ENCODE peak calls at places on chromosomes 1 and 21, in four cellular contexts. L is Peyer's patch, A is heart left ventricle, S is stomach. C is an unnamed sample.

GRCh38 chr1:113929750-113930498 is 800 bp downstream of the HIPK1 start:
- DNase-seq in L (peak; percentile 70), S (peak; percentile 63), A (peak; percentile 75), C (peak; percentile 48)

GRCh38 chr1:222416001-222416791 is 131.7 kb downstream of the HHIPL2 start:
- DNase-seq in A (no peak), S (no peak), L (no peak), C (no peak)

GRCh38 chr1:32525053-32525452 is 14.2 kb upstream of the ZBTB8A start:
- DNase-seq in A (no peak), L (no peak), S (no peak), C (no peak)

GRCh38 chr21:37758997-37759396 is 157.3 kb downstream of the KCNJ6 start:
- DNase-seq in A (peak; percentile 60), S (peak; percentile 51), L (peak; percentile 52), C (peak; percentile 30)

GRCh38 chr1:96968582-96969378 is 247.2 kb downstream of the PTBP2 start:
- DNase-seq in S (no peak), A (no peak), L (no peak), C (no peak)

GRCh38 chr1:224486801-224487583 is 52.4 kb upstream of the WDR26 start:
- DNase-seq in A (no peak), L (no peak), S (no peak), C (no peak)

GRCh38 chr1:248324468-248324867 is at the start of gene OR2M7:
- DNase-seq in L (no peak), A (no peak), S (no peak), C (no peak)

GRCh38 chr1:219784660-219785391 is 143.5 kb downstream of the SLC30A10 start:
- DNase-seq in L (no peak), A (no peak), S (no peak), C (no peak)

GRCh38 chr1:93715529-93716126 is 34.0 kb upstream of the BCAR3 start:
- DNase-seq in S (no peak), L (no peak), A (no peak), C (no peak)

GRCh38 chr1:43512681-43513080 is 18.0 kb upstream of the PTPRF start:
- DNase-seq in A (no peak), L (peak; percentile 7), S (no peak), C (no peak)

GRCh38 chr1:93874025-93874651 is 4.9 kb downstream of the DNTTIP2 start:
- DNase-seq in S (no peak), L (no peak), A (no peak), C (no peak)

GRCh38 chr1:109671067-109671466 is 3.2 kb downstream of the GSTM2 start:
- DNase-seq in S (no peak), L (no peak), A (no peak), C (no peak)

GRCh38 chr21:27802816-27803475 is 836.1 kb upstream of the ADAMTS5 start:
- DNase-seq in A (no peak), L (peak; percentile 60), S (peak; percentile 44), C (no peak)

GRCh38 chr1:75795703-75796193 is 934 bp upstream of the MSH4 start:
- DNase-seq in L (no peak), S (no peak), A (no peak), C (no peak)

GRCh38 chr21:41663805-41664788 is 102.8 kb downstream of the RIPK4 start:
- DNase-seq in S (no peak), A (no peak), L (peak; percentile 91), C (no peak)

GRCh38 chr1:71494163-71494562 is 413.3 kb upstream of the ZRANB2 start:
- DNase-seq in A (no peak), L (no peak), S (no peak), C (no peak)

GRCh38 chr21:29342394-29342957 is 43.8 kb downstream of the BACH1 start:
- DNase-seq in S (no peak), L (peak; percentile 62), A (peak; percentile 79), C (no peak)

GRCh38 chr1:161498646-161499045 is 6.6 kb upstream of the FCGR2A start:
- DNase-seq in S (no peak), A (no peak), L (no peak), C (no peak)

GRCh38 chr1:93801471-93801870 is 77.5 kb downstream of the DNTTIP2 start:
- DNase-seq in S (no peak), L (no peak), A (no peak), C (no peak)

GRCh38 chr1:234758851-234759250 is 148.9 kb upstream of the IRF2BP2 start:
- DNase-seq in A (no peak), L (peak; percentile 77), S (no peak), C (no peak)

GRCh38 chr1:8864713-8865397 is 13.6 kb downstream of the ENO1 start:
- DNase-seq in L (no peak), A (no peak), S (no peak), C (no peak)

GRCh38 chr1:9079980-9080703 is 10.7 kb upstream of the SLC2A5 start:
- DNase-seq in L (no peak), S (no peak), A (no peak), C (no peak)

DNA sequence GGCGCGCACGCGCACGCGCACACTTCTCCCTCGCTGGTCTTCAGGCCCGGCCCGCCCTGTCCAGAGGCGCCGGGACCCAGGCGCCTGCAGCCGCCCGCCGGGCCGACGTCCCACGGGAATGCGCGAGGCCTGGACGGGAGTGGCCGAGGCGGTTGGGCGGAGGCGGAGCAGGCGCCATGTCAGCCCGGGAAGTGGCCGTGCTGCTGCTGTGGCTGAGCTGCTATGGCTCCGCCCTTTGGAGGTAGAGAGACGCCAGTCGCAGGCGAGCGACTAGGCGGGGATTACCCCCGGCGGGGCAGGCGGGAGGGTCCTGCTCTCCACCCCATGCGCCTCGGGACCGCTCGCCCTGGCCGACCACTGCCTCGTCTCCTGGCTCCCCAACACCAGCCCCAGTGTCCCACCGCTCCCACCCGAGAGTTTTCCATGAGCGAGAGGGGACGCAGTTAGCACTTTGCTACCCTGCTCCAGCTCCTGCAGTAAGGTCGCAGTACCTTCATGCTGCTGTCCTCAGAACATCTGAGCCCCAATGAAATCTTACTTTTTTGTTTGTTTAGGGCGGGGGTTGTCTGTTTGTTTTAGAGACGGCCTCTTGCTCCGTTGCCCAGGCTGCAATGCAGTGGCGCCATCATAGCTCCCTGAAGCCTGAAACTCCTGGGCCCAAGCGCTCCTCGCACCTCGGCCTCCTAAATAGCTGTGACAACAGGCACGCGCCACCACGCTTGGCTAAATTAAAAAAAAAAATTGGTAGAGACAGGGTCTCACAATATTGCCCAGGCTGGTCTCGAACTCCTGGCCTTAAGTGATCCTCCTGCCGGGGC is at the start of gene CATSPERE:
- DNase-seq in A (peak; percentile 96), L (peak; percentile 92), S (peak; percentile 93), C (peak; percentile 89)
- TF ChIP-seq POLR2A in A (no peak), L (peak; percentile 79), S (peak; percentile 17), C (peak; percentile 83)

GRCh38 chr1:2298685-2299673 is 70.9 kb downstream of the SKI start:
- DNase-seq in A (no peak), L (no peak), S (no peak), C (no peak)

GRCh38 chr1:2301607-2302291 is 73.6 kb downstream of the SKI start:
- DNase-seq in L (no peak), A (no peak), S (no peak), C (no peak)

GRCh38 chr1:2300004-2300771 is 72.1 kb downstream of the SKI start:
- DNase-seq in S (peak; percentile 45), L (peak; percentile 92), A (no peak), C (peak; percentile 96)

GRCh38 chr1:2302292-2302925 is 74.3 kb downstream of the SKI start:
- DNase-seq in L (no peak), S (no peak), A (no peak), C (no peak)

GRCh38 chr1:2300851-2301606 is 72.9 kb downstream of the SKI start:
- DNase-seq in A (peak; percentile 94), S (peak; percentile 74), L (peak; percentile 96), C (peak; percentile 86)
- TF ChIP-seq POLR2A in A (no peak), S (no peak), L (peak; percentile 19), C (no peak)

DNA sequence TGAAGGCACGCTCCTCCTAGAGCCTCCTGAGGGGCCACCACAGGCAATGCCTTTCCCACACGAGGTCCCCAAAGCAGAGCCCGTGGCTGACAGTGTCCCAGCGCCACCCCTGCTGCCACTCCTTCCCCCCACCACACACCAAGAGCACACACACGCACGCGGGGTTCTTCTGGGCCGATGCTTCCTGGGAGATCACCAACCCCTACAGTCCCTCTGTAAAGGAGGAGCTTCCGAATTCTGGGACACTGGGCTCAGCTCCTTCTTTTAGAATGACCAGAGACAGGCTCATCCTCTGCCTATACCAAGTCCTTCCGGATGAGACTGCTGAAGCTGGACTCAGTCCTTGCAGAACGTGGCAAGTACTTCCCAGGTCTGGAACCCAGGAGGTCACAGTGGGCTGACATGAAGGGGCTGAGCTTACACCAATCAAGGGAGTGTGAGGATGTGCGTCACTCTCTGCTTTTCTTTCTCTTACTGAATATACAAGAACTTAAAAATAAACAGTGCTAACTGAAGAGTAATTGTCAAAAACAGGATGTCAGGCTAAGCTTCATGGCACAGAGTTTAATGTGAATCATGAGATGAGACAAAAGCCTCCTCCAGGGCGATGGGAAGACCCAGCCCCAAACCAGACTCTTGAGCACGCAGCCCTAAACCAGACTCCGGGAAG is 12.7 kb downstream of the SSU72 start:
- DNase-seq in L (no peak), S (no peak), A (no peak), C (no peak)
- TF ChIP-seq POLR2A in L (no peak), S (no peak), A (no peak), C (no peak)

DNA sequence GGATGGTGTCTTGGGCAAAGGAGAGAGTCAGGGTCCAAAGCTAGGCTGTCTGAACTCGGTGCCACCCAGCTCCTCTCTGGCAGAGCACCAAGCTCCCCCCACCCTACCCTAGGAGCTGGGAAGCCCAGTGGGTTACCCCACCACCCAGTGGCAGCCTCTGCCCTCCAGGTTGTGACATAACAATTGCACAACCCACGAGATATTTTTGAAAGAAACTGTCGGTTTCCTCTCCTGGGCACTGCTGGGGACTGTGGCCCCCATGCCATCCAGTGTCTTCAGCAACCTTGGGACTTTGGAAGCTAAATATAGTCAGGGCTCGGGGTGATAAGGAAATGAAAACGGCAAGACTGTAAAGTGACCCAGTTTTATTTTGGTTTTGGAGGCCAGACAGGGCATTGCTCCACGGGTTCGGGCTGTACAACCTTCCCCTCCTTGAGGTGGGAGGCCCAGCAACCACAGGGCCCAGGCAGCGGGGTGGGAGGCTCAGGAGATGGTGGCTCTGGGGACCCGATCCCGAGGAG is 1.4 kb downstream of the CITED4 start:
- DNase-seq in L (no peak), A (no peak), S (no peak), C (no peak)
- TF ChIP-seq POLR2A in L (no peak), A (no peak), S (no peak), C (no peak)

DNA sequence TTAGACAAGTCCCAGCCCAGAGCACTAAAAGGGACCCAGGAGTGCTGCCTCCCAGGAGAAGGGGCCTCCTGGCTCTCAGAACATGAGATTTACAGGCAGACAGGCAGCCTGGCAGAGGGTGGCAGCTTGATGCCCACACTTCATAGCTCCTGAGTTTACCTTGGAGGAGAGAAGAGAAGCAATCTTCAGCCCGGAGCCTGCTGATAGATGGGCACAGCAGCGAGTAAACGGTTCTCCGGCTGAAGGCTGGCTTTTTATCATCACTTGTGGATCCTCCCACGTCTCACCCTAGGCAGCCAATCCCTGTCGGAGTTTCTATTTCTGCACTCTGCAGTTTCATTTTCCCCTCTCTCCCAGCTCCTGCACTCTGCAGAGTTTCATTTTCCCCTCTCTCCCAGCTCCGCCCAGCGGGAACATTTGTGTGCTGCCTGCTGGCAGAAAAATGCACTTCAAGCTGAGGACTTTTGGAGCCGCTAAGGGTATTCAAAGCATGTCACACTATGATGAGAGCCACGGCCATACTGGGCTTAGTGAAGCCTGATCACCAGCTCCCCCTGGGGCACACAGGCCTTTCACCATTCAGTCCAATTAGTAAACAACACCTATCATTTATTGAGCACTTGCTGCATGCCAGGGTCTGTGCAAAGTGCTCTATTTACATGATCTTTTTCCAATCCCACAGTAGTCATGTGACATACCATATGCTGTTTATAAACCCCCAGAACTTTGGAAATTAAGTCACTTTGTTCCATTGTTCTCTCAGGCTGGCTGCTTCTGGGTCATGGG is at the start of gene IFI6:
- DNase-seq in L (peak; percentile 91), S (peak; percentile 87), A (peak; percentile 85), C (peak; percentile 78)
- TF ChIP-seq POLR2A in L (peak; percentile 34), S (no peak), A (no peak), C (peak; percentile 93)

GRCh38 chr1:38859561-38860463 is at the start of gene RRAGC:
- DNase-seq in A (peak; percentile 100), L (peak; percentile 100), S (peak; percentile 100), C (peak; percentile 100)
- TF ChIP-seq POLR2A in A (no peak), L (peak; percentile 20), S (no peak), C (peak; percentile 64)